ENCODE peak calls at places on chromosomes 3 and 15, in eight cellular contexts. R, T, X, G, O, C, K and Q are unnamed samples.

GRCh38 chr3:139020868-139021234 is at the start of gene PRR23B:
- DNase-seq in X (no peak), C (no peak), K (no peak), R (no peak), G (no peak), O (no peak), T (no peak), Q (no peak)

GRCh38 chr15:80159811-80160569 is 7.2 kb downstream of the FAH start:
- DNase-seq in O (no peak), C (no peak), T (no peak), R (no peak), X (peak; percentile 40), G (no peak), K (no peak), Q (peak; percentile 65)

GRCh38 chr3:57939776-57940175 is 68.4 kb upstream of the FLNB start:
- DNase-seq in K (no peak), G (no peak), R (no peak), X (no peak), C (no peak), T (no peak), O (no peak), Q (no peak)

GRCh38 chr3:14598143-14598569 is 53.4 kb upstream of the CCDC174 start:
- DNase-seq in C (peak; percentile 62), T (no peak), G (peak; percentile 61), K (peak; percentile 22), X (peak; percentile 44), O (peak; percentile 12), R (peak; percentile 45), Q (peak; percentile 55)

GRCh38 chr3:73052857-73053256 is 8.6 kb upstream of the EBLN2 start:
- DNase-seq in G (no peak), X (no peak), T (no peak), K (peak; percentile 38), C (no peak), R (no peak), O (no peak), Q (no peak)

GRCh38 chr15:94965593-94965992 is 734.2 kb downstream of the MCTP2 start:
- DNase-seq in R (peak; percentile 12), G (no peak), K (no peak), C (no peak), X (peak; percentile 20), T (no peak), O (no peak), Q (no peak)

GRCh38 chr3:16600771-16601538 is 4.3 kb downstream of the DAZL start:
- DNase-seq in G (peak; percentile 73), X (peak; percentile 82), R (peak; percentile 80), T (peak; percentile 58), O (peak; percentile 72), C (peak; percentile 75), K (peak; percentile 78), Q (peak; percentile 61)

GRCh38 chr3:39095146-39095677 is 12.2 kb downstream of the GORASP1 start:
- DNase-seq in C (no peak), X (no peak), O (no peak), T (no peak), K (no peak), R (no peak), G (no peak), Q (no peak)

GRCh38 chr15:69697913-69698312 is 245.3 kb downstream of the RPLP1 start:
- DNase-seq in C (no peak), T (no peak), R (no peak), K (no peak), G (no peak), X (no peak), O (no peak), Q (no peak)

GRCh38 chr15:75712668-75713337 is at the start of gene CSPG4:
- DNase-seq in K (no peak), O (no peak), X (peak; percentile 71), G (peak; percentile 29), C (no peak), T (no peak), R (no peak), Q (no peak)

GRCh38 chr3:122294365-122294764 is 30.7 kb upstream of the CSTA start:
- DNase-seq in G (no peak), X (no peak), C (no peak), R (no peak), K (no peak), T (no peak), O (no peak), Q (no peak)

GRCh38 chr3:109059289-109059688 is 58.6 kb downstream of the MORC1 start:
- DNase-seq in T (no peak), C (no peak), R (no peak), K (no peak), O (no peak), X (no peak), G (no peak), Q (no peak)

GRCh38 chr3:31581660-31582059 is 48.9 kb downstream of the STT3B start:
- DNase-seq in G (no peak), K (no peak), T (no peak), R (no peak), C (no peak), X (peak; percentile 24), O (no peak), Q (no peak)

GRCh38 chr3:117656391-117656790 is 946.8 kb downstream of the TUSC7 start:
- DNase-seq in G (no peak), K (no peak), C (no peak), R (no peak), T (no peak), X (no peak), O (no peak), Q (no peak)

GRCh38 chr3:150741497-150742140 is 21.4 kb downstream of the SIAH2 start:
- DNase-seq in K (no peak), G (no peak), C (no peak), R (no peak), O (no peak), T (no peak), X (no peak), Q (no peak)

GRCh38 chr15:26891448-26891881 is 24.6 kb downstream of the GABRA5 start:
- DNase-seq in C (peak; percentile 82), K (peak; percentile 30), O (no peak), G (peak; percentile 95), T (no peak), X (peak; percentile 74), R (peak; percentile 5), Q (peak; percentile 69)

GRCh38 chr3:158789592-158789991 is 12.3 kb upstream of the MFSD1 start:
- DNase-seq in O (no peak), T (no peak), G (no peak), K (peak; percentile 41), X (peak; percentile 84), C (no peak), R (peak; percentile 55), Q (no peak)

GRCh38 chr3:135009014-135009413 is 214.0 kb downstream of the EPHB1 start:
- DNase-seq in K (no peak), G (no peak), T (no peak), C (no peak), R (peak; percentile 5), O (no peak), X (no peak), Q (no peak)

GRCh38 chr3:169146112-169146665 is 517.3 kb downstream of the MECOM start:
- DNase-seq in T (no peak), X (peak; percentile 59), K (peak; percentile 50), G (peak; percentile 31), O (no peak), R (peak; percentile 75), C (peak; percentile 50), Q (no peak)

GRCh38 chr3:97821413-97821809 is 400 bp upstream of the CRYBG3 start:
- DNase-seq in K (no peak), O (no peak), X (peak; percentile 81), T (peak; percentile 13), C (no peak), R (no peak), G (peak; percentile 19), Q (no peak)

GRCh38 chr15:89888214-89888804 is 5.5 kb downstream of the AP3S2 start:
- DNase-seq in X (peak; percentile 73), C (no peak), G (no peak), R (peak; percentile 70), T (no peak), K (no peak), O (no peak), Q (no peak)

GRCh38 chr3:195583831-195584542 is at the start of gene APOD:
- DNase-seq in C (no peak), G (peak; percentile 10), O (no peak), R (peak; percentile 39), T (no peak), X (peak; percentile 71), K (peak; percentile 31), Q (no peak)

GRCh38 chr3:13025090-13025489 is 48.1 kb downstream of the IQSEC1 start:
- DNase-seq in K (no peak), G (no peak), X (peak; percentile 76), T (no peak), O (no peak), C (no peak), R (peak; percentile 63), Q (no peak)

GRCh38 chr3:159824341-159824740 is 164.3 kb upstream of the IL12A start:
- DNase-seq in C (no peak), R (peak; percentile 86), X (peak; percentile 90), T (no peak), K (peak; percentile 92), G (no peak), O (no peak), Q (no peak)

GRCh38 chr3:61600195-61600594 is 38.8 kb downstream of the PTPRG start:
- DNase-seq in C (no peak), G (no peak), X (peak; percentile 48), R (peak; percentile 67), K (no peak), O (no peak), T (no peak), Q (no peak)

GRCh38 chr3:46667061-46667621 is 26.3 kb downstream of the ALS2CL start:
- DNase-seq in O (no peak), R (no peak), T (no peak), K (no peak), G (no peak), C (no peak), X (no peak), Q (no peak)

GRCh38 chr3:179750720-179751328 is 98.0 kb downstream of the USP13 start:
- DNase-seq in G (no peak), R (peak; percentile 42), C (no peak), T (no peak), X (peak; percentile 36), K (peak; percentile 7), O (no peak), Q (no peak)

GRCh38 chr3:131903988-131904415 is 130.8 kb downstream of the CPNE4 start:
- DNase-seq in O (no peak), C (no peak), K (no peak), T (no peak), X (peak; percentile 88), R (peak; percentile 77), G (no peak), Q (no peak)

GRCh38 chr15:32838820-32839219 is 121.0 kb downstream of the GREM1 start:
- DNase-seq in R (peak; percentile 77), K (no peak), O (no peak), T (no peak), C (no peak), X (peak; percentile 71), G (no peak), Q (no peak)

GRCh38 chr3:158731525-158731924 is 732 bp downstream of the RARRES1 start:
- DNase-seq in C (no peak), T (no peak), R (no peak), X (no peak), G (no peak), K (no peak), O (no peak), Q (no peak)

GRCh38 chr3:138187296-138188012 is at the start of gene ARMC8:
- DNase-seq in K (peak; percentile 44), O (no peak), X (no peak), C (peak; percentile 84), G (peak; percentile 48), T (no peak), R (peak; percentile 43), Q (peak; percentile 24)

GRCh38 chr15:32994810-32995424 is 199.6 kb downstream of the FMN1 start:
- DNase-seq in K (peak; percentile 4), T (no peak), R (peak; percentile 52), X (peak; percentile 62), C (no peak), G (no peak), O (no peak), Q (no peak)

GRCh38 chr15:71002321-71002720 is 109.7 kb downstream of the LRRC49 start:
- DNase-seq in O (no peak), T (no peak), K (no peak), C (no peak), G (no peak), R (no peak), X (peak; percentile 23), Q (no peak)

GRCh38 chr3:194114123-194114522 is 21.8 kb upstream of the HES1 start:
- DNase-seq in X (no peak), O (no peak), K (no peak), T (no peak), G (no peak), R (no peak), C (no peak), Q (no peak)